ENCODE peak calls at places on chromosome 6, in four cellular contexts. P is HepG2, M is K562, V is H1. C is an unnamed sample. For H3K4me1, the result is how much of the 10 kb centered on the place peaks cover.

GRCh38 chr6:119112856-119113530 is 34.5 kb upstream of the FAM184A start:
- DNase-seq in M (no peak), V (no peak), P (no peak), C (no peak)

GRCh38 chr6:132357120-132357519 is 44.2 kb downstream of the MOXD1 start:
- DNase-seq in M (no peak), V (no peak), P (no peak), C (no peak)

GRCh38 chr6:3406362-3406809 is 50.5 kb downstream of the SLC22A23 start:
- DNase-seq in V (no peak), P (no peak), M (no peak), C (no peak)

GRCh38 chr6:34172961-34173775 is 27.3 kb upstream of the GRM4 start:
- DNase-seq in P (no peak), M (no peak), V (no peak), C (no peak)

GRCh38 chr6:155117266-155117665 is 122.2 kb downstream of the TIAM2 start:
- DNase-seq in M (no peak), P (no peak), V (no peak), C (no peak)

GRCh38 chr6:132060591-132060990 is 109.4 kb upstream of the CCN2 start:
- DNase-seq in P (peak), M (no peak), V (no peak), C (no peak)

GRCh38 chr6:135871296-135871695 is 19.8 kb downstream of the PDE7B start:
- DNase-seq in V (no peak), P (no peak), M (no peak), C (no peak)

GRCh38 chr6:34633256-34633655 is 63.3 kb downstream of the ILRUN start:
- DNase-seq in V (no peak), M (no peak), P (no peak), C (no peak)

GRCh38 chr6:160221918-160222317 is 36.7 kb downstream of the SLC22A2 start:
- DNase-seq in M (no peak), P (no peak), V (no peak), C (no peak)

GRCh38 chr6:35206346-35206745 is 7.4 kb upstream of the SCUBE3 start:
- DNase-seq in M (no peak), P (no peak), V (no peak), C (no peak)

GRCh38 chr6:39300739-39301138 is 13.5 kb downstream of the KCNK17 start:
- DNase-seq in P (no peak), M (no peak), V (no peak), C (no peak)

GRCh38 chr6:31205638-31206037 is 35.2 kb upstream of the POU5F1 start:
- DNase-seq in P (no peak), M (no peak), V (no peak), C (no peak)

GRCh38 chr6:36441307-36441894 is 1.3 kb downstream of the PXT1 start:
- DNase-seq in P (peak), M (peak), V (peak), C (peak)

GRCh38 chr6:136627191-136627590 is 77.0 kb upstream of the MAP7 start:
- DNase-seq in M (no peak), V (no peak), P (no peak), C (no peak)

GRCh38 chr6:155078331-155078745 is 83.2 kb downstream of the TIAM2 start:
- DNase-seq in V (no peak), P (no peak), M (no peak), C (no peak)

GRCh38 chr6:35417979-35418661 is 34.0 kb upstream of the FANCE start:
- DNase-seq in M (no peak), P (no peak), V (no peak), C (no peak)

GRCh38 chr6:167130712-167131684 is 8.1 kb downstream of the CCR6 start:
- DNase-seq in P (peak), M (no peak), V (no peak), C (no peak)

GRCh38 chr6:149212892-149213786 is 104.4 kb upstream of the TAB2 start:
- DNase-seq in M (no peak), V (no peak), P (no peak), C (no peak)

GRCh38 chr6:44967481-44967880 is 360.6 kb upstream of the RUNX2 start:
- DNase-seq in V (no peak), M (no peak), P (no peak), C (no peak)

GRCh38 chr6:36028887-36029324 is 1.3 kb downstream of the MAPK14 start:
- DNase-seq in V (no peak), P (peak), M (no peak), C (peak)

GRCh38 chr6:107361568-107362270 is 97.6 kb downstream of the PDSS2 start:
- DNase-seq in V (no peak), M (no peak), P (peak), C (no peak)

GRCh38 chr6:46491789-46492547 is 719 bp upstream of the RCAN2 start:
- DNase-seq in V (peak), P (peak), M (no peak), C (peak)
- TF ChIP-seq RNF2 in V (no peak), P (no peak), M (no peak), C (no peak)

DNA sequence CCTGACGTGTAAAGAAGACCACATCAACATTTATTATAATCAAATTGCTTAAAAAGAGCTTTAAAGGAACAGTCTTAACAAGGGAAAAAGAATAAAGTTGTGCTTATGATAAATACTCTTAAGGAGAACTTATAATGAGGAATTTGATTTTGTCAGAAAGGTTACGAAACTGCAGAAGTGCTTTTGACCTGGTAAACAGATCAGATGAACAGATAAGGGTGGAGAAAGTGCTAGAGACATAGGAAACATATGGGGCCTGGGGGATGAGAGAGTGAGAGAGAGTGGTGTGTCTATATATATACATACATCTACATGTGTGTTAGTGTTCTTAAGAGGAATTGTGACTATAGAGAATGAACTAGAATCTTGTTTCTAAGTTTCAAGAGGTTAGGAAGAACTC is 186.2 kb upstream of the GJE1 start:
- DNase-seq in M (no peak), P (no peak), V (no peak), C (no peak)
- H3K4me1 ChIP-seq in M (under half), P (under half), V (under half), C (under half)

GRCh38 chr6:24907959-24908358 is 27.8 kb downstream of the RIPOR2 start:
- DNase-seq in V (no peak), M (no peak), P (no peak), C (no peak)

GRCh38 chr6:24908555-24908954 is 27.2 kb downstream of the RIPOR2 start:
- DNase-seq in V (no peak), P (no peak), M (no peak), C (no peak)

GRCh38 chr6:24910850-24911712 is 24.7 kb downstream of the RIPOR2 start:
- DNase-seq in M (no peak), P (no peak), V (no peak), C (no peak)

GRCh38 chr6:24910331-24910849 is 25.4 kb downstream of the RIPOR2 start:
- DNase-seq in V (peak), M (no peak), P (no peak), C (no peak)

DNA sequence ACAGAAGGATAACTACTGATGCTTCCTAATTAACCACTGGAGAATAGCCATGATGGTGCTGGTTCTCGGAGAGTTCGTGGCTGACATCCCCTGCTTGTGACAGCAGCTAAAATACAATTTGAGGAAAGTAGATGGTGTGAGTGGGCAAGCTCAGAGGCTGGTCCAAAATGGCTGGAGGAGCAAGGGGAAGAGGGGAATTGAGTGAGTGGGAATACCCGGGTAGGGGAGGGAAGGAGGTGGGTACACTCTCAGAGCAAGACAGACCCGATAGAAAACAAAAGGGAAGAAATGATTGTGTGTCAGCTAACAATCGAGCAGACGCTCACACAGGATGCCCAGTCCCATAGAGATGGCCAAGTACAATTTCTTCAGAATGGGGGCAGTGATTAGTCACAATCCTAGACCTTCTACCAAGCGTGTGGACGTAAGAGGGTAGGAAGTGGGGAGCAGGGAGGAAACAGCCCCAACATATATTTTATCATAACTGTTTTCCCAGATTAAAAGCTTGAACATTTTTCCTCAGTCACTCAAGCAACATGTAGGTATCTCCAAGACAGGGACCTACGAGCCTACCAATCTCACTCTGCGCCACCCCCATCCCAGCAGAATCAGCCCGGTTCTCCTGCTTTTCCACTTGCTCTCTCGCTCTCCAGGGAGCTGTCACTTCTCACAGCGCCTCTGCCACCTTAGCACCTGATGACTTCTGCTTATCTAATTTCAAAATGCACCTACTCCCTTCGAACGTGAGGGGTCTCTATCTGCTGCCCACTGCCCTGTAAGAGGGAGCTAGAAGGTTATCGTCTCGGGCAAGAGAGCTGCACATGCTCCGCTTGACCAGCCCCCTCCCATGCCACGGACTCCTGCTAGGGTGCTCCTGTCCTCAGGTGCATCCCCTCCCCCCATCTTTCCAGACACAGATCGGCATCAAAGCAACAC is 26.2 kb downstream of the RIPOR2 start:
- DNase-seq in V (no peak), P (no peak), M (no peak), C (no peak)
- TF ChIP-seq RAD21 in V (peak), P (no peak), M (no peak), C (no peak)

DNA sequence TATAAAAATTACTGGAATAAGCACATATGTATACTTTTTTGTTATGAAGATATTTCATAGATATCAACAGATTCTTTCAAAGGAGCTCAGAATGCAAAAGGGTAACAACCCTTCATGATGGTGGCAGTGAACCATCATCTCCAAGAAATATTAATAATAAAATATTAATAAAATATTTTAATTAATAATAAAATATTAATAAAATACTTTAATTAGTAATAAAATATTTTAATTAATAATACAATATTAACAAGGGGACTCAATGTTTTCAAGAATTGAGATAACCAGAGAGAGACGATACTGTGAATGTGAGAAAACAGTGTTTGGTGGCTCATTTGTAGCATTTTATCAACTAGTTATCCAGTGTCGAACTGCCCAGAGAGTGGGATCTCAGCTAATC is 86.0 kb upstream of the NT5E start:
- DNase-seq in V (no peak), P (no peak), M (no peak), C (no peak)
- TF ChIP-seq RNF2 in V (no peak), P (no peak), M (no peak), C (no peak)

DNA sequence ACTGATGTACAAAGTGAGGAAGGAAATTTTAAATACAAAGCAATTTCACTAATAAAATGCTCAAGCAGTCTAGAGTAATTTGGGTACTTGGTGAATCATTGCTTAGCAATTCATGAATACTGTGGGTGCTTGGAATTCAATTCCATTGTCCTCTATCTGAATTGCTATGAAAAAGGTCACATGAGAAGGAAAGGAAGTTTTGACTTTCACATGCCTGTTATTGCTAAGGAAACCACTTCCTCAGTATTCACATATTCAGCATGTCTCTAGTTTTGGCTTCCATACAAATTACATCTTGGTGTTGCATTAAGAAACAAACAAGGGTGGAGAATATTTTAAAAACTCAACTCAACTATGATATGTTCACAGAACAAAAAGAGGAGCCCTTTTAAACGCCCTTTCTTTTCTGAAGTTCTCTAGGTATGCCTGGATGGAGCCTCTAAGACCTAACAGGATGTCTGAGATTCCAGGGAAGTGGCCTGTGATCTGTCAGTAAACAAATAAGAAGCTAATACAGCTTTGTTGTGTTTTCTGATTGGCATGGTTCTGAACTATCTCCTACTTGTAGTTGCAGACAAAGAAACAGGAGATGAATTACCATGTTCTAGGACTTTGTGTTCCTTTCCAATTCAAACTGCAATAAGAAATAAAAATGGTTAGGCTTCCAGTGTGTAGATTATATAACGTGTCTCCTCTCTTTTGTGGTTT is 190.4 kb downstream of the OGFRL1 start:
- DNase-seq in P (no peak), V (no peak), M (no peak), C (no peak)
- H3K4me1 ChIP-seq in P (under half), V (under half), M (under half), C (under half)